ENCODE peak calls at places on chromosomes 13 and 19, in four cellular contexts. V, J, I and A are unnamed samples.

GRCh38 chr13:76878043-76878442 is 8.2 kb downstream of the KCTD12 start:
- DNase-seq in I (no peak), J (peak), V (no peak), A (no peak)

GRCh38 chr19:42422576-42423461 is 4.4 kb downstream of the LIPE start:
- DNase-seq in V (no peak), J (no peak), I (no peak), A (peak)

GRCh38 chr13:33676045-33676699 is 141.8 kb upstream of the RFC3 start:
- DNase-seq in I (no peak), J (peak), V (no peak), A (no peak)

GRCh38 chr19:17614476-17614875 is 59.0 kb downstream of the COLGALT1 start:
- DNase-seq in V (no peak), J (no peak), I (no peak), A (no peak)

GRCh38 chr19:6730153-6730804 is 7.1 kb downstream of the GPR108 start:
- DNase-seq in V (no peak), I (peak), J (no peak), A (peak)

GRCh38 chr19:16295071-16295470 is 29.6 kb upstream of the KLF2 start:
- DNase-seq in J (no peak), I (no peak), V (no peak), A (no peak)

GRCh38 chr13:33859691-33860303 is 41.8 kb downstream of the RFC3 start:
- DNase-seq in V (no peak), I (no peak), J (no peak), A (no peak)

GRCh38 chr19:35090795-35091214 is 24.8 kb upstream of the FXYD3 start:
- DNase-seq in I (no peak), V (no peak), J (peak), A (peak)

GRCh38 chr13:106088094-106088493 is 447.4 kb downstream of the EFNB2 start:
- DNase-seq in I (no peak), J (no peak), V (no peak), A (no peak)

GRCh38 chr19:32652893-32653625 is 21.9 kb downstream of the ANKRD27 start:
- DNase-seq in V (no peak), I (peak), J (peak), A (peak)

GRCh38 chr19:3670796-3671679 is 29.2 kb downstream of the PIP5K1C start:
- DNase-seq in I (no peak), V (no peak), J (no peak), A (no peak)

GRCh38 chr19:33998739-33999345 is 173.5 kb upstream of the LSM14A start:
- DNase-seq in J (no peak), I (no peak), V (no peak), A (no peak)

GRCh38 chr13:41271456-41272285 is 8.3 kb upstream of the MTRF1 start:
- DNase-seq in J (no peak), V (no peak), I (no peak), A (no peak)

GRCh38 chr13:99614465-99614885 is 113.2 kb downstream of the TM9SF2 start:
- DNase-seq in I (no peak), V (no peak), J (no peak), A (no peak)

GRCh38 chr13:101452519-101453485 is at the start of gene ITGBL1:
- DNase-seq in V (no peak), I (no peak), J (peak), A (no peak)

GRCh38 chr13:77919351-77920294 is 992 bp upstream of the EDNRB start:
- DNase-seq in V (no peak), J (peak), I (peak), A (peak)

GRCh38 chr19:10752913-10753285 is 35.0 kb downstream of the DNM2 start:
- DNase-seq in V (no peak), I (no peak), J (no peak), A (no peak)

GRCh38 chr19:2225415-2226050 is 10.6 kb downstream of the PLEKHJ1 start:
- DNase-seq in I (no peak), J (no peak), V (no peak), A (no peak)

GRCh38 chr13:35889560-35889959 is 241.6 kb downstream of the DCLK1 start:
- DNase-seq in J (no peak), V (no peak), I (no peak), A (no peak)

GRCh38 chr13:52849727-52850395 is 1.4 kb upstream of the PCDH8 start:
- DNase-seq in I (peak), J (no peak), V (no peak), A (peak)

GRCh38 chr13:112693831-112694497 is 4.1 kb downstream of the ATP11A start:
- DNase-seq in V (peak), I (no peak), J (peak), A (no peak)

GRCh38 chr19:49488046-49488862 is 846 bp downstream of the RPL13A start:
- DNase-seq in V (no peak), J (no peak), I (no peak), A (no peak)

GRCh38 chr19:13998426-13998825 is 7.7 kb downstream of the RFX1 start:
- DNase-seq in J (no peak), I (no peak), V (no peak), A (no peak)

GRCh38 chr13:106047859-106048258 is 487.6 kb downstream of the EFNB2 start:
- DNase-seq in I (no peak), J (no peak), V (no peak), A (no peak)

GRCh38 chr19:39746836-39747529 is 9.2 kb upstream of the CLC start:
- DNase-seq in I (no peak), J (no peak), V (no peak), A (no peak)

GRCh38 chr19:953501-954271 is 27.9 kb downstream of the ARID3A start:
- DNase-seq in V (no peak), I (no peak), J (no peak), A (no peak)